ENCODE peak calls at places on chromosome 13, in four cellular contexts. One of them, this sample, is unnamed.

GRCh38 chr13:38637576-38637975 is 49.3 kb upstream of the FREM2 start:
- DNase-seq in stimulated activated CD4-positive, alpha-beta T cell treated with anti-CD3 and anti-CD28 coated beads, Interleukin-15, amount 100 ng/mL, for 1 hour: no peak
- DNase-seq in AG09319: no peak
- DNase-seq in AG08395: no peak
- DNase-seq in this sample: no peak

GRCh38 chr13:49759503-49759902 is 33.0 kb downstream of the KPNA3 start:
- DNase-seq in AG08395: no peak
- DNase-seq in stimulated activated CD4-positive, alpha-beta T cell treated with anti-CD3 and anti-CD28 coated beads, Interleukin-15, amount 100 ng/mL, for 1 hour: no peak
- DNase-seq in AG09319: no peak
- DNase-seq in this sample: no peak

GRCh38 chr13:110680852-110681251 is 25.1 kb downstream of the CARS2 start:
- DNase-seq in AG08395: peak; percentile 19
- DNase-seq in AG09319: no peak
- DNase-seq in stimulated activated CD4-positive, alpha-beta T cell treated with anti-CD3 and anti-CD28 coated beads, Interleukin-15, amount 100 ng/mL, for 1 hour: no peak
- DNase-seq in this sample: no peak

GRCh38 chr13:21987793-21988192 is 316.9 kb downstream of the FGF9 start:
- DNase-seq in stimulated activated CD4-positive, alpha-beta T cell treated with anti-CD3 and anti-CD28 coated beads, Interleukin-15, amount 100 ng/mL, for 1 hour: no peak
- DNase-seq in AG08395: peak; percentile 8
- DNase-seq in AG09319: no peak
- DNase-seq in this sample: no peak

GRCh38 chr13:49421391-49421790 is 22.5 kb downstream of the CAB39L start:
- DNase-seq in AG09319: no peak
- DNase-seq in stimulated activated CD4-positive, alpha-beta T cell treated with anti-CD3 and anti-CD28 coated beads, Interleukin-15, amount 100 ng/mL, for 1 hour: no peak
- DNase-seq in AG08395: no peak
- DNase-seq in this sample: no peak

GRCh38 chr13:41315466-41316047 is 4.5 kb downstream of the NAA16 start:
- DNase-seq in AG09319: peak; percentile 28
- DNase-seq in AG08395: peak; percentile 21
- DNase-seq in stimulated activated CD4-positive, alpha-beta T cell treated with anti-CD3 and anti-CD28 coated beads, Interleukin-15, amount 100 ng/mL, for 1 hour: no peak
- DNase-seq in this sample: no peak

GRCh38 chr13:50485979-50486935 is 357.2 kb downstream of the DLEU7 start:
- DNase-seq in AG08395: peak; percentile 23
- DNase-seq in AG09319: no peak
- DNase-seq in stimulated activated CD4-positive, alpha-beta T cell treated with anti-CD3 and anti-CD28 coated beads, Interleukin-15, amount 100 ng/mL, for 1 hour: no peak
- DNase-seq in this sample: no peak

GRCh38 chr13:19862511-19863313 is 737 bp downstream of the ZMYM5 start:
- DNase-seq in AG08395: peak; percentile 12
- DNase-seq in AG09319: no peak
- DNase-seq in stimulated activated CD4-positive, alpha-beta T cell treated with anti-CD3 and anti-CD28 coated beads, Interleukin-15, amount 100 ng/mL, for 1 hour: peak; percentile 20
- DNase-seq in this sample: peak; percentile 74

GRCh38 chr13:97256343-97256783 is 34.2 kb downstream of the MBNL2 start:
- DNase-seq in stimulated activated CD4-positive, alpha-beta T cell treated with anti-CD3 and anti-CD28 coated beads, Interleukin-15, amount 100 ng/mL, for 1 hour: no peak
- DNase-seq in AG09319: peak; percentile 83
- DNase-seq in AG08395: peak; percentile 82
- DNase-seq in this sample: no peak

GRCh38 chr13:50156140-50156539 is 140.9 kb downstream of the KCNRG start:
- DNase-seq in AG08395: peak; percentile 79
- DNase-seq in stimulated activated CD4-positive, alpha-beta T cell treated with anti-CD3 and anti-CD28 coated beads, Interleukin-15, amount 100 ng/mL, for 1 hour: no peak
- DNase-seq in AG09319: no peak
- DNase-seq in this sample: no peak

GRCh38 chr13:53783466-53783865 is 754.9 kb downstream of the OLFM4 start:
- DNase-seq in stimulated activated CD4-positive, alpha-beta T cell treated with anti-CD3 and anti-CD28 coated beads, Interleukin-15, amount 100 ng/mL, for 1 hour: no peak
- DNase-seq in AG09319: no peak
- DNase-seq in AG08395: no peak
- DNase-seq in this sample: no peak

GRCh38 chr13:113272791-113273190 is 24.2 kb upstream of the LAMP1 start:
- DNase-seq in stimulated activated CD4-positive, alpha-beta T cell treated with anti-CD3 and anti-CD28 coated beads, Interleukin-15, amount 100 ng/mL, for 1 hour: no peak
- DNase-seq in AG09319: no peak
- DNase-seq in AG08395: no peak
- DNase-seq in this sample: no peak

GRCh38 chr13:28322256-28322895 is 172.6 kb downstream of the FLT1 start:
- DNase-seq in AG09319: no peak
- DNase-seq in AG08395: no peak
- DNase-seq in stimulated activated CD4-positive, alpha-beta T cell treated with anti-CD3 and anti-CD28 coated beads, Interleukin-15, amount 100 ng/mL, for 1 hour: no peak
- DNase-seq in this sample: no peak

GRCh38 chr13:33257786-33258185 is 27.8 kb downstream of the STARD13 start:
- DNase-seq in stimulated activated CD4-positive, alpha-beta T cell treated with anti-CD3 and anti-CD28 coated beads, Interleukin-15, amount 100 ng/mL, for 1 hour: no peak
- DNase-seq in AG08395: no peak
- DNase-seq in AG09319: no peak
- DNase-seq in this sample: no peak

GRCh38 chr13:112859128-112859816 is 109.7 kb upstream of the MCF2L start:
- DNase-seq in stimulated activated CD4-positive, alpha-beta T cell treated with anti-CD3 and anti-CD28 coated beads, Interleukin-15, amount 100 ng/mL, for 1 hour: no peak
- DNase-seq in AG08395: no peak
- DNase-seq in AG09319: no peak
- DNase-seq in this sample: no peak

GRCh38 chr13:113528798-113529180 is 38.3 kb upstream of the DCUN1D2 start:
- DNase-seq in AG09319: no peak
- DNase-seq in AG08395: no peak
- DNase-seq in stimulated activated CD4-positive, alpha-beta T cell treated with anti-CD3 and anti-CD28 coated beads, Interleukin-15, amount 100 ng/mL, for 1 hour: no peak
- DNase-seq in this sample: no peak

GRCh38 chr13:109787135-109787954 is 962 bp upstream of the IRS2 start:
- DNase-seq in AG09319: no peak
- DNase-seq in AG08395: no peak
- DNase-seq in stimulated activated CD4-positive, alpha-beta T cell treated with anti-CD3 and anti-CD28 coated beads, Interleukin-15, amount 100 ng/mL, for 1 hour: no peak
- DNase-seq in this sample: peak; percentile 78

GRCh38 chr13:45783346-45784043 is 68.1 kb downstream of the SIAH3 start:
- DNase-seq in AG09319: no peak
- DNase-seq in stimulated activated CD4-positive, alpha-beta T cell treated with anti-CD3 and anti-CD28 coated beads, Interleukin-15, amount 100 ng/mL, for 1 hour: no peak
- DNase-seq in AG08395: no peak
- DNase-seq in this sample: peak; percentile 62

GRCh38 chr13:31046711-31047279 is 114.3 kb downstream of the TEX26 start:
- DNase-seq in AG09319: no peak
- DNase-seq in stimulated activated CD4-positive, alpha-beta T cell treated with anti-CD3 and anti-CD28 coated beads, Interleukin-15, amount 100 ng/mL, for 1 hour: no peak
- DNase-seq in AG08395: no peak
- DNase-seq in this sample: no peak

GRCh38 chr13:45051315-45051714 is 62.0 kb downstream of the GPALPP1 start:
- DNase-seq in AG09319: no peak
- DNase-seq in AG08395: no peak
- DNase-seq in stimulated activated CD4-positive, alpha-beta T cell treated with anti-CD3 and anti-CD28 coated beads, Interleukin-15, amount 100 ng/mL, for 1 hour: no peak
- DNase-seq in this sample: no peak

GRCh38 chr13:72139192-72139591 is 272.2 kb upstream of the DACH1 start:
- DNase-seq in AG09319: no peak
- DNase-seq in stimulated activated CD4-positive, alpha-beta T cell treated with anti-CD3 and anti-CD28 coated beads, Interleukin-15, amount 100 ng/mL, for 1 hour: no peak
- DNase-seq in AG08395: no peak
- DNase-seq in this sample: no peak

GRCh38 chr13:106381083-106381482 is 154.4 kb downstream of the EFNB2 start:
- DNase-seq in AG08395: no peak
- DNase-seq in AG09319: no peak
- DNase-seq in stimulated activated CD4-positive, alpha-beta T cell treated with anti-CD3 and anti-CD28 coated beads, Interleukin-15, amount 100 ng/mL, for 1 hour: no peak
- DNase-seq in this sample: no peak

GRCh38 chr13:91313103-91313502 is 34.4 kb upstream of the MIR17HG start:
- DNase-seq in AG08395: peak; percentile 5
- DNase-seq in stimulated activated CD4-positive, alpha-beta T cell treated with anti-CD3 and anti-CD28 coated beads, Interleukin-15, amount 100 ng/mL, for 1 hour: no peak
- DNase-seq in AG09319: no peak
- DNase-seq in this sample: no peak

GRCh38 chr13:111505175-111505777 is 184.8 kb downstream of the TEX29 start:
- DNase-seq in AG08395: no peak
- DNase-seq in stimulated activated CD4-positive, alpha-beta T cell treated with anti-CD3 and anti-CD28 coated beads, Interleukin-15, amount 100 ng/mL, for 1 hour: no peak
- DNase-seq in AG09319: no peak
- DNase-seq in this sample: no peak

GRCh38 chr13:33204130-33204927 is 81.2 kb downstream of the STARD13 start:
- DNase-seq in stimulated activated CD4-positive, alpha-beta T cell treated with anti-CD3 and anti-CD28 coated beads, Interleukin-15, amount 100 ng/mL, for 1 hour: no peak
- DNase-seq in AG09319: peak; percentile 94
- DNase-seq in AG08395: peak; percentile 81
- DNase-seq in this sample: no peak

GRCh38 chr13:24218977-24219376 is 58.5 kb downstream of the SPATA13 start:
- DNase-seq in AG08395: no peak
- DNase-seq in stimulated activated CD4-positive, alpha-beta T cell treated with anti-CD3 and anti-CD28 coated beads, Interleukin-15, amount 100 ng/mL, for 1 hour: no peak
- DNase-seq in AG09319: peak; percentile 44
- DNase-seq in this sample: no peak

GRCh38 chr13:24671367-24672117 is 8.7 kb upstream of the ATP12A start:
- DNase-seq in stimulated activated CD4-positive, alpha-beta T cell treated with anti-CD3 and anti-CD28 coated beads, Interleukin-15, amount 100 ng/mL, for 1 hour: no peak
- DNase-seq in AG09319: peak; percentile 57
- DNase-seq in AG08395: peak; percentile 91
- DNase-seq in this sample: no peak

GRCh38 chr13:95485518-95486144 is 66.9 kb upstream of the CLDN10 start:
- DNase-seq in stimulated activated CD4-positive, alpha-beta T cell treated with anti-CD3 and anti-CD28 coated beads, Interleukin-15, amount 100 ng/mL, for 1 hour: no peak
- DNase-seq in AG09319: no peak
- DNase-seq in AG08395: no peak
- DNase-seq in this sample: no peak

GRCh38 chr13:96636310-96636709 is 358.0 kb downstream of the OXGR1 start:
- DNase-seq in AG08395: no peak
- DNase-seq in stimulated activated CD4-positive, alpha-beta T cell treated with anti-CD3 and anti-CD28 coated beads, Interleukin-15, amount 100 ng/mL, for 1 hour: no peak
- DNase-seq in AG09319: no peak
- DNase-seq in this sample: no peak

GRCh38 chr13:113121183-113121927 is 1.2 kb upstream of the F10 start:
- DNase-seq in AG08395: no peak
- DNase-seq in AG09319: no peak
- DNase-seq in stimulated activated CD4-positive, alpha-beta T cell treated with anti-CD3 and anti-CD28 coated beads, Interleukin-15, amount 100 ng/mL, for 1 hour: no peak
- DNase-seq in this sample: no peak

GRCh38 chr13:27194895-27195764 is 23.5 kb upstream of the USP12 start:
- DNase-seq in AG09319: peak; percentile 46
- DNase-seq in AG08395: peak; percentile 95
- DNase-seq in stimulated activated CD4-positive, alpha-beta T cell treated with anti-CD3 and anti-CD28 coated beads, Interleukin-15, amount 100 ng/mL, for 1 hour: no peak
- DNase-seq in this sample: no peak

GRCh38 chr13:113611996-113612395 is 27.4 kb downstream of the TFDP1 start:
- DNase-seq in stimulated activated CD4-positive, alpha-beta T cell treated with anti-CD3 and anti-CD28 coated beads, Interleukin-15, amount 100 ng/mL, for 1 hour: no peak
- DNase-seq in AG08395: no peak
- DNase-seq in AG09319: no peak
- DNase-seq in this sample: no peak